ENCODE peak calls at places on chromosome 22, in five cellular contexts. F is spleen, T is foreskin fibroblast, H is ovary, D is RWPE1. J is an unnamed sample.

GRCh38 chr22:22026157-22026831 is 43.7 kb upstream of the TOP3B start:
- DNase-seq in F (no peak), T (no peak), H (no peak), D (no peak), J (no peak)

GRCh38 chr22:50313600-50313999 is 6.2 kb upstream of the PLXNB2 start:
- DNase-seq in F (peak; percentile 76), T (no peak), H (no peak), D (no peak), J (no peak)

GRCh38 chr22:30253205-30253852 is 6.8 kb upstream of the LIF start:
- DNase-seq in F (no peak), T (no peak), H (no peak), D (no peak), J (no peak)

GRCh38 chr22:31556627-31557203 is 60.4 kb downstream of the SFI1 start:
- DNase-seq in F (no peak), T (peak; percentile 31), H (no peak), D (peak; percentile 13), J (no peak)

GRCh38 chr22:22571429-22571828 is 12.4 kb upstream of the PRAME start:
- DNase-seq in F (no peak), T (no peak), H (no peak), D (no peak), J (no peak)

GRCh38 chr22:30602049-30602448 is 4.9 kb upstream of the TCN2 start:
- DNase-seq in F (no peak), T (no peak), H (no peak), D (no peak), J (no peak)

GRCh38 chr22:41146573-41146972 is 54.2 kb downstream of the EP300 start:
- DNase-seq in F (no peak), T (no peak), H (no peak), D (no peak), J (no peak)

GRCh38 chr22:44994399-44995281 is 15.2 kb downstream of the PHF21B start:
- DNase-seq in F (no peak), T (no peak), H (no peak), D (no peak), J (no peak)

GRCh38 chr22:45493286-45493771 is 9.4 kb upstream of the FBLN1 start:
- DNase-seq in F (peak; percentile 15), T (peak; percentile 65), H (no peak), D (no peak), J (no peak)

GRCh38 chr22:34702279-34702678 is 363.7 kb upstream of the ISX start:
- DNase-seq in F (no peak), T (no peak), H (no peak), D (no peak), J (no peak)

GRCh38 chr22:34696557-34696956 is 369.4 kb upstream of the ISX start:
- DNase-seq in F (no peak), T (no peak), H (no peak), D (no peak), J (no peak)
- TF ChIP-seq CTCF in F (no peak), T (no peak), H (no peak), D (no peak), J (no peak)

DNA sequence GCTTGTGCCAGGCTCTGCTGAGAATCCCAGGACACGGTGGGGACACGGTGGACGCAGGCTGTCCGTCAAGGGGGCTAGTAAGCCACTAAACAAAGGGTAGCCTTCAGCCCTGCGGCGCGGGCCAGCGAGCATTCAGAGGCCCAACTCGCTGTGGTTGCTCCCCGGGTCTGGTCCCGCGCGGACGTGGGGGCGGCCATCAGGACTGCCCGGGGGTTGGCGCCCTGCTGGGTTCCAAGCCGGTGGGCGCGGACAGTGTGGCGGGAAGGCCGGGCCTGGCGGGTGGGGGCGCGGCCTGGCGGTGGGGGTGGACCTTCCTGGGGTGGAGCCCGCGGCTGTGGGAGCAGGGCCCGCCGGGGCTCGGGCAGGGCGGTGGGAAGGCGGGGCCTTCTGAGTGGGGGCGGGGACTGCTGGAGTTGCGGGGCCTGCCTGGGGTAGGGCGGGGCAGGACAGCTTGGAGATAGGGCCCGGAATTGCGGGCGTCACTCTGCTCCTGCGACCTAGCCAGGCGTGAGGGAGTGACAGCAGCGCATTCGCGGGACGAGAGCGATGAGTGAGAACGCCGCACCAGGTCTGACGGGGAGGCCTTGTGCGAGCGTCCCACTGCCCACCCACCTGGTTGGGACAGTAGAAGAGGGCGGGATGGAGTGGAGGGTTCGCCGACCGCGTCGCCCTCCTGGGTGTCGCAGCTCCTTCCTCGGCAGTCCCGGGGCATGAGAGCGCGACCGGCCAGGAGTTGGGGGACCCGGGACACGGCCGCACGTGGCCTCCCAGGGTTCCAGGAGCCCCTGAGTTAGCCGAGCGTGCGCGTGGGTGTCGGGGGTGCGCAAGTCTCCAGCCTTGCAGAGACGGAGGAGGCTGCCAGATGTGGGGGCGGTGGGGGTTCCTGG is at the start of gene SERHL2:
- DNase-seq in F (peak; percentile 95), T (peak; percentile 83), H (peak; percentile 93), D (peak; percentile 72), J (peak; percentile 97)
- TF ChIP-seq CTCF in F (peak; percentile 33), T (no peak), H (no peak), D (no peak), J (no peak)

GRCh38 chr22:23749747-23750373 is 1.1 kb downstream of the ZNF70 start:
- DNase-seq in F (no peak), T (no peak), H (no peak), D (no peak), J (no peak)

GRCh38 chr22:23752090-23752691 is 1.3 kb upstream of the ZNF70 start:
- DNase-seq in F (peak; percentile 92), T (no peak), H (no peak), D (no peak), J (no peak)

GRCh38 chr22:23750374-23750743 is 553 bp downstream of the ZNF70 start:
- DNase-seq in F (no peak), T (no peak), H (no peak), D (no peak), J (no peak)

GRCh38 chr22:23751441-23751996 is 607 bp upstream of the ZNF70 start:
- DNase-seq in F (no peak), T (no peak), H (no peak), D (peak; percentile 25), J (no peak)

DNA sequence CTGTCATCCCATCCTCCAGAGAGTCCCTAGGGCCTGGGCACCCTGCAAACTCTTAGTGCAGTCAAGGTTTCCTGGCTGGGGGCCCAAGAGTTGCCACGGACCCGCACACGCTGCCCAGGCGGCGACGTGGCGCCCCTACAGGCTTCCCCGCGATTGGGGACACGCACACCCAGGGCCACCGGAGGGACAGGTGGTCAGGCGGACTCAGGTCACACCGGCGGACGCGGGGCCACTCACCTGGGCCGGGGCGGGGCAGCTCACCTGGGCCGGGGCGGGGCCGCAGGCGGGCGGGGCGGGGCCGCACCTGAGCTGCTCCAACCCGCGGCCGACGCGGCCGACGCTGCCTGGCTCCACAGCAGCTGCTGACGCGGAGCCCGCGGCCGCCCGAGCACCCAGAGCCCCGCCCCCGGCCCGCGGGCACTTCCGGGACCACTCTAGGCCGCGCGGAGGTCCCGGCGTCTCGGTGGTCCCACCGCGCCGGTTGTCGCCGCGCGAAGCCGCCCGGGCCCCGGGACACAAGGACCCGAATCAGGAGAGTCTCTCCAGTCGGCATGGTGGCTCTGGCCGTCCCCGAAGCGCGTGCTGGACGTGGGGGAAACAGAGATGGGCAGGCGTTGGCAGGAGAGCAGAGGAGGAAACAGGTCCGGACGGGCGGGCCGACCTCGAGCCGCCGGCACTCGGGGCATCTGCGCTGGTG is at the start of gene ZNF70:
- DNase-seq in F (peak; percentile 98), T (peak; percentile 78), H (peak; percentile 89), D (peak; percentile 80), J (peak; percentile 87)
- TF ChIP-seq CTCF in F (peak; percentile 14), T (no peak), H (no peak), D (no peak), J (peak; percentile 62)

DNA sequence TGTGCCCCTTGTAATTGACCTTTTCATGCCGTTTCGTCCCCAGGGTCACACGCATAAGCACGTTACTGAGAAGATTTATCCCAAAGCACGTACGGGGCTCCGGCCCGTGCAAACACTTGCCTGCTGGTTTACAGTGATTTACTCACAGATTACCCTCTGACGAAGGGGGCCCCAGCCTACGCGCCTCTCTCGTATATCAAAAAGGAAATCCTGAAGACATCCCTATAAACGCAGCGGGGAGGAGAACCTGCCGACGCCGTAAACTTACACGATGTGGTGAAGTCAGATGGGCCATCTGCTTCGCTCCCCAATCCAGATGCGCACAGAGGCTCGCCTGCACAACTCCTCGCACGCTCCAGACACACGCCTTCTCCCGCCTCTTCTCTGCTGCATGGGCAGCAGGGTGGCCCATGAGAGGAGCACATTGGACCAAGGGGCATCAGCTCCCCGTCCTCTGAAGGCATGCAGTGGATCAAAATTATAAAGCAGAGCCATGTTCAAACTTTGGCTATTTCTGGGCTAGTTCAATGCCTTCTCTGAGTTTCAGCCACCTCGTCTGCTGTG is 123.6 kb downstream of the MN1 start:
- DNase-seq in F (peak; percentile 35), T (no peak), H (no peak), D (no peak), J (no peak)
- TF ChIP-seq CTCF in F (no peak), T (no peak), H (no peak), D (no peak), J (no peak)

GRCh38 chr22:48382197-48382596 is 1445.5 kb downstream of the BRD1 start:
- DNase-seq in F (peak; percentile 22), T (no peak), H (no peak), D (no peak), J (peak; percentile 44)
- TF ChIP-seq CTCF in F (no peak), T (no peak), H (no peak), D (no peak), J (no peak)

DNA sequence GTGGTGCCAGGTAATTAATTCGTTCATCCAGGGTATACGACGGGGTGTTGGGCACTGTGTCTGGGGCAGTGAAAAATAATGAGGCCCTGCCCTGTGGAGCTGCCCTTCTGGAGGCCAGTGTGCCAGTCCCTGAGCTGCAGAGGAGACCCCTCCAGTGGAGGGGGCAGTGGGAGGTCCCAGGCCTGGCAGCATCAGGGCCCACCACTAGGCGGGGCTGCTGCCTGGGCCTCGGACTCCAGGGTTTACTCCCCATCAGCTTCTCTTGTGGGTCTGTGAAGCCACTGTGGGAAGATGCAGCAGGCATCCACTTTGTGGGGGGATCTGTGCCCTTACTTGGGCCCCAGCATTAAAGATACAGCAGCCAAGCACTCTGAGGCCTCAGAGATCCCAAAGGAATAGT is 17.4 kb upstream of the TMPRSS6 start:
- DNase-seq in F (no peak), T (no peak), H (no peak), D (no peak), J (no peak)
- TF ChIP-seq CTCF in F (peak; percentile 48), T (peak; percentile 21), H (no peak), D (no peak), J (peak; percentile 55)

DNA sequence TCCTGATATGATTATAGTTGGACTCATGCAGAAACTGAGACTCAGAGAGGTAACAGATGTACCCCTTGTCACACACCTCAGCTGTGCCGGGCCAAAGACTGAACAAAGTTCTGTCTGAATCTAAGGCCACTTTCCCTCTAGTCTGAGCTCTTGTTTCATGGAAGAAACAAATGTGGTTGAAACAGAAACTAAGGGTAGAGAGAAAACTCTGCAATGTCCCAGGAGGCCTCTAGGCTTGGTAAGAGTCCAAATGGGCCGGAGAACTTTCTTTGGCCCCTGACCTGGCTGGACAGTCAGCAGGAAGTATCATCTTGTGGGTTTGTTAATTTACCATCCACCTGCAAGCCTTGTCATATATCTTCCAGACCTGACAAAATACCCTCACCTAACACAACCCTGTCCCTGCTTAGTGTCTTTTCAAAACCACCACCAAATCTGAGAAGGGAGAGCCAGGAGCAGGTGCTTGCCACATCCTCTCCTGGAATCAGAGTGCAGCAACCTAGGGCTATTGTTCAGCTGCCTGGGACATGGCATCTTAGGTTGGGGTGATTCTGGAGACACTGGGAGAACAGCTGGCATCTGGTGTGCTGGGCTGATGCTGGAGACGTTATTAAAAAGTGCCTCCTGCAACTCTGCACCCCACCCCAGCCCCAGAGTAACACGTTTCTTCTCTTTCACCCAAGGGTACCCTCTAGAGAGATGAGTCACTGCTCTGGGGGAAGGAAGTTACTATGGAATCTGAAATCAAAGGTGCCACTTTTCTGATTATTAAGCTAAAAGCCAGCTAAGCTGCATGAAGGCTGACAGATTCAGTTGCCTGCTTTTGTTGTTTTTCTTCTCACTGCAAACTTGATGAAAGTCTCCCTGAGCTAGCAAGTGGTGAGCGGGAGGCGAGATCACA is 126.3 kb upstream of the TIMP3 start:
- DNase-seq in F (no peak), T (no peak), H (no peak), D (no peak), J (no peak)
- TF ChIP-seq CTCF in F (no peak), T (no peak), H (no peak), D (no peak), J (peak; percentile 29)

J was measured in chondrocyte.